ENCODE peak calls at places on chromosomes 1 and 21, in six cellular contexts. U, H, T, G, I and J are unnamed samples.

GRCh38 chr1:21859669-21860179 is 47.7 kb downstream of the LDLRAD2 start:
- DNase-seq in G (no peak), I (no peak), H (no peak), T (no peak), U (no peak), J (no peak)

GRCh38 chr21:38989097-38989744 is 183.5 kb downstream of the ETS2 start:
- DNase-seq in I (no peak), G (no peak), U (no peak), H (no peak), T (no peak), J (no peak)

GRCh38 chr1:15961492-15961891 is 14.4 kb downstream of the ZBTB17 start:
- DNase-seq in T (no peak), G (no peak), I (no peak), U (no peak), H (peak; percentile 76), J (no peak)

GRCh38 chr21:26877015-26877414 is 31.8 kb upstream of the ADAMTS1 start:
- DNase-seq in T (no peak), U (no peak), H (no peak), I (no peak), G (no peak), J (no peak)

GRCh38 chr1:172254521-172255222 is 165.8 kb upstream of the C1orf105 start:
- DNase-seq in I (peak; percentile 43), G (peak; percentile 82), H (no peak), T (peak; percentile 75), U (peak; percentile 67), J (peak; percentile 93)

GRCh38 chr21:38853421-38853919 is 47.7 kb downstream of the ETS2 start:
- DNase-seq in G (peak; percentile 97), U (no peak), T (no peak), H (no peak), I (no peak), J (peak; percentile 95)

GRCh38 chr1:59976194-59977074 is 49.9 kb upstream of the CYP2J2 start:
- DNase-seq in U (peak; percentile 76), G (peak; percentile 56), I (peak; percentile 61), H (peak; percentile 65), T (peak; percentile 65), J (peak; percentile 38)

GRCh38 chr1:10253755-10254154 is 43.4 kb downstream of the KIF1B start:
- DNase-seq in U (peak; percentile 72), H (no peak), I (peak; percentile 65), G (peak; percentile 19), T (no peak), J (peak; percentile 76)

GRCh38 chr1:180230416-180230790 is 339 bp downstream of the LHX4 start:
- DNase-seq in T (no peak), I (no peak), G (peak; percentile 32), U (no peak), H (peak; percentile 88), J (no peak)

GRCh38 chr1:59261537-59261936 is 35.4 kb upstream of the FGGY start:
- DNase-seq in T (no peak), I (no peak), H (no peak), G (no peak), U (peak; percentile 95), J (no peak)

GRCh38 chr1:116854294-116854693 is 55.4 kb upstream of the PTGFRN start:
- DNase-seq in U (no peak), G (no peak), T (peak; percentile 8), I (no peak), H (no peak), J (no peak)

GRCh38 chr1:207854001-207854400 is 56.9 kb downstream of the CD34 start:
- DNase-seq in H (no peak), T (no peak), U (no peak), G (no peak), I (no peak), J (no peak)

GRCh38 chr21:46082638-46083270 is 15.2 kb upstream of the COL6A2 start:
- DNase-seq in U (no peak), H (no peak), I (no peak), G (no peak), T (no peak), J (no peak)

GRCh38 chr1:26335774-26336476 is 18.0 kb downstream of the CRYBG2 start:
- DNase-seq in T (no peak), G (no peak), U (no peak), I (no peak), H (no peak), J (no peak)

GRCh38 chr1:51906306-51907078 is 28.0 kb upstream of the NRDC start:
- DNase-seq in H (no peak), T (no peak), G (no peak), U (no peak), I (no peak), J (peak; percentile 82)

GRCh38 chr1:233673146-233673946 is 59.4 kb downstream of the KCNK1 start:
- DNase-seq in G (no peak), H (no peak), T (peak; percentile 22), U (no peak), I (no peak), J (no peak)

GRCh38 chr1:39317910-39318633 is 113.6 kb downstream of the MACF1 start:
- DNase-seq in I (no peak), U (no peak), H (no peak), G (peak; percentile 28), T (no peak), J (no peak)

GRCh38 chr1:46400398-46400797 is 6.3 kb downstream of the FAAH start:
- DNase-seq in G (no peak), H (peak; percentile 70), T (no peak), U (no peak), I (no peak), J (no peak)

GRCh38 chr1:157566484-157567300 is 14.4 kb upstream of the FCRL5 start:
- DNase-seq in I (no peak), T (no peak), U (peak; percentile 34), G (no peak), H (peak; percentile 9), J (no peak)

GRCh38 chr1:67832737-67833594 is at the start of gene GNG12:
- DNase-seq in G (peak; percentile 90), I (peak; percentile 85), H (peak; percentile 95), T (peak; percentile 60), U (peak; percentile 76), J (peak; percentile 87)

GRCh38 chr1:13797397-13797796 is 97.4 kb downstream of the PRDM2 start:
- DNase-seq in I (no peak), T (no peak), H (no peak), U (peak; percentile 45), G (no peak), J (no peak)

GRCh38 chr1:65009724-65010420 is 43.5 kb upstream of the JAK1 start:
- DNase-seq in T (no peak), G (peak; percentile 9), H (no peak), I (no peak), U (peak; percentile 96), J (peak; percentile 44)

GRCh38 chr1:151970641-151971040 is 23.0 kb downstream of the S100A10 start:
- DNase-seq in U (peak; percentile 45), T (no peak), G (peak; percentile 63), I (no peak), H (no peak), J (peak; percentile 35)

GRCh38 chr1:203464226-203464625 is 11.4 kb upstream of the PRELP start:
- DNase-seq in U (no peak), G (no peak), T (no peak), H (no peak), I (no peak), J (no peak)

GRCh38 chr1:112714313-112715263 is 544 bp downstream of the PPM1J start:
- DNase-seq in T (peak; percentile 7), G (no peak), H (peak; percentile 83), U (no peak), I (no peak), J (no peak)

GRCh38 chr1:110346690-110347089 is 7.5 kb downstream of the RBM15 start:
- DNase-seq in I (no peak), T (no peak), H (peak; percentile 11), G (no peak), U (no peak), J (no peak)

GRCh38 chr1:59682405-59683080 is 132.2 kb upstream of the HOOK1 start:
- DNase-seq in U (no peak), I (no peak), T (no peak), H (no peak), G (no peak), J (no peak)

GRCh38 chr1:233394860-233395717 is 67.6 kb downstream of the MAP3K21 start:
- DNase-seq in U (peak; percentile 74), G (peak; percentile 40), T (peak; percentile 93), I (peak; percentile 73), H (peak; percentile 51), J (peak; percentile 53)

GRCh38 chr1:150162862-150163706 is 13.4 kb downstream of the PLEKHO1 start:
- DNase-seq in G (peak; percentile 98), I (no peak), H (peak; percentile 90), U (peak; percentile 98), T (peak; percentile 99), J (peak; percentile 99)

GRCh38 chr1:16617101-16617727 is 3.9 kb upstream of the NBPF1 start:
- DNase-seq in U (no peak), T (no peak), I (no peak), H (peak; percentile 69), G (no peak), J (no peak)

GRCh38 chr1:228194436-228194835 is 13.4 kb upstream of the OBSCN start:
- DNase-seq in I (no peak), G (no peak), T (no peak), U (no peak), H (no peak), J (no peak)

GRCh38 chr1:1527092-1527816 is 13.2 kb downstream of the TMEM240 start:
- DNase-seq in G (no peak), I (no peak), T (no peak), H (peak; percentile 56), U (no peak), J (no peak)

GRCh38 chr1:200468264-200469001 is 58.6 kb upstream of the ZNF281 start:
- DNase-seq in T (no peak), I (no peak), H (no peak), U (no peak), G (no peak), J (peak; percentile 29)

GRCh38 chr1:1259119-1259488 is 12.6 kb upstream of the C1QTNF12 start:
- DNase-seq in T (no peak), U (no peak), G (no peak), I (no peak), H (peak; percentile 54), J (no peak)

GRCh38 chr1:202170726-202171125 is 10.3 kb upstream of the PTPN7 start:
- DNase-seq in I (no peak), T (no peak), G (no peak), H (no peak), U (no peak), J (no peak)

GRCh38 chr1:245503548-245503947 is 348.8 kb downstream of the KIF26B start:
- DNase-seq in G (no peak), H (no peak), U (no peak), T (no peak), I (peak; percentile 8), J (no peak)

GRCh38 chr1:243730499-243731150 is 119.4 kb downstream of the AKT3 start:
- DNase-seq in G (no peak), T (no peak), U (no peak), I (no peak), H (no peak), J (no peak)